ENCODE peak calls at places on chromosomes 3 and 15, in nine cellular contexts. K is fibroblast of lung; R is iPS DF 6.9; H is CD8-positive, alpha-beta T cell; W is tibial artery; O is neural progenitor cell; Z is adrenal gland; V is H9; C is heart right ventricle. U is an unnamed sample.

GRCh38 chr15:62138124-62138523 is 27.0 kb downstream of the C2CD4B start:
- DNase-seq in O (no peak), K (peak; percentile 73), W (no peak), C (no peak), R (no peak), V (no peak), H (no peak), Z (no peak), U (no peak)

GRCh38 chr3:113829576-113830354 is 8.8 kb upstream of the GRAMD1C start:
- DNase-seq in W (no peak), C (no peak), O (no peak), Z (no peak), V (no peak), H (no peak), R (no peak), K (peak; percentile 75), U (no peak)

GRCh38 chr3:101123084-101123483 is 129.9 kb upstream of the ABI3BP start:
- DNase-seq in O (no peak), Z (no peak), V (no peak), R (no peak), H (no peak), C (no peak), K (no peak), W (no peak), U (no peak)

GRCh38 chr3:128340904-128341555 is 125.7 kb downstream of the DNAJB8 start:
- DNase-seq in V (no peak), C (no peak), W (no peak), H (no peak), O (no peak), Z (no peak), K (no peak), R (no peak), U (no peak)

GRCh38 chr3:72343078-72343477 is 505.2 kb downstream of the SHQ1 start:
- DNase-seq in W (peak; percentile 10), R (no peak), Z (no peak), V (no peak), O (no peak), K (peak; percentile 43), C (no peak), H (no peak), U (no peak)

GRCh38 chr15:100558771-100559254 is 30.1 kb upstream of the CERS3 start:
- DNase-seq in W (no peak), O (no peak), C (no peak), R (no peak), Z (no peak), V (no peak), K (no peak), H (no peak), U (no peak)

GRCh38 chr3:101119535-101119934 is 126.3 kb upstream of the ABI3BP start:
- DNase-seq in K (peak; percentile 77), Z (no peak), W (no peak), R (no peak), V (no peak), H (no peak), C (no peak), O (no peak), U (no peak)

GRCh38 chr3:171561601-171562323 is 101.6 kb upstream of the TNIK start:
- DNase-seq in H (no peak), Z (no peak), O (no peak), R (no peak), W (no peak), V (no peak), K (no peak), C (no peak), U (no peak)

GRCh38 chr3:128316456-128316855 is 150.2 kb downstream of the DNAJB8 start:
- DNase-seq in W (no peak), O (no peak), R (no peak), K (no peak), H (peak; percentile 69), V (peak; percentile 17), Z (no peak), C (no peak), U (peak; percentile 10)

GRCh38 chr3:36380171-36381031 is at the start of gene STAC:
- DNase-seq in V (peak; percentile 70), Z (peak; percentile 25), R (no peak), W (peak; percentile 68), K (no peak), C (no peak), H (no peak), O (peak; percentile 85), U (no peak)

GRCh38 chr15:38674440-38674839 is 109.8 kb upstream of the RASGRP1 start:
- DNase-seq in H (no peak), C (no peak), R (no peak), V (no peak), W (no peak), Z (no peak), K (no peak), O (no peak), U (no peak)

GRCh38 chr15:74817370-74817737 is 4.7 kb downstream of the LMAN1L start:
- DNase-seq in W (no peak), O (peak; percentile 33), R (no peak), V (peak; percentile 67), C (peak; percentile 47), H (no peak), K (no peak), Z (peak; percentile 95), U (peak; percentile 65)

GRCh38 chr3:45210308-45211038 is 15.6 kb downstream of the TMEM158 start:
- DNase-seq in O (peak; percentile 87), K (peak; percentile 84), W (peak; percentile 83), V (peak; percentile 90), H (peak; percentile 85), Z (peak; percentile 90), C (peak; percentile 75), R (no peak), U (peak; percentile 82)

GRCh38 chr15:30073915-30074314 is 8.8 kb upstream of the GOLGA8J start:
- DNase-seq in W (no peak), R (no peak), K (no peak), V (no peak), H (no peak), C (no peak), O (no peak), Z (no peak), U (no peak)

DNA sequence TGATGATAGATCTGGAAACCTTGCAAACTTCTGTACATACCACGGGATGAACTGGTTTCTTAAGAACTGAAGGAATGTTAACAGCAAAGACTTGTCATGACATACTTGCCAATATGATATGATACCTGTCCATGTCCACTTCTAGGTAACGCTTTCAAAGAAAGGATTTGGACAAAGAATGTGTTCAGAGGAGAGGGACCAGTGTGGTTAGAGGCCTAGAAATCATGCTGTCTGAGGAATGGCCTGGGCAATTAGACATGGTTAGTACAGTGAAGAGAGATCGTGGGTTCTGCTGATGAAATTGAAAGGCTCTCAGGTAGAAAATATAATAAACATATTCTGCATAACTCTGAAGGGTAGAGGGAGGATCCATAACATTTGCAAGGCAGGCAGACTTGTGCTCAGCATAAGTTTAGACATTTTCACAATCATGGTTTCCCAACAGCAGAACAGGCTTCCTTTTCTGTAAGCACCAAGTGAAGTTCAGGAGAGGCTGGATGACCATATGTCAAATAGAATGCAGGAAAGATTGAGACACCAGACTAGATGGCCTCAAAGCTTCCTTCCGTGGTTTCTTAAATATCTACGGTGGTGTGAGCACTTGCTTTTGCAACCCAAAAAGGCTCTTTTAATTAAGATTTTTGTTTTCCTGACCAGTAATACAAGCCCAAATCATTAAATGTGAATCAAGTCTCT is 39.9 kb downstream of the TGFBR2 start:
- DNase-seq in Z (no peak), H (no peak), W (no peak), V (no peak), C (no peak), O (no peak), K (peak; percentile 39), R (no peak), U (no peak)
- H3K4me1 ChIP-seq in Z (peaks cover 39% of the 10 kb centered on the region), H (peaks cover 99% of the 10 kb centered on the region), W (peaks cover 42% of the 10 kb centered on the region), V (peaks cover 7% of the 10 kb centered on the region), C (peaks cover 98% of the 10 kb centered on the region), O (peaks cover 10% of the 10 kb centered on the region), K (peaks cover 15% of the 10 kb centered on the region), R (no peaks in the 10 kb centered on the region), U (peaks cover 5% of the 10 kb centered on the region)

DNA sequence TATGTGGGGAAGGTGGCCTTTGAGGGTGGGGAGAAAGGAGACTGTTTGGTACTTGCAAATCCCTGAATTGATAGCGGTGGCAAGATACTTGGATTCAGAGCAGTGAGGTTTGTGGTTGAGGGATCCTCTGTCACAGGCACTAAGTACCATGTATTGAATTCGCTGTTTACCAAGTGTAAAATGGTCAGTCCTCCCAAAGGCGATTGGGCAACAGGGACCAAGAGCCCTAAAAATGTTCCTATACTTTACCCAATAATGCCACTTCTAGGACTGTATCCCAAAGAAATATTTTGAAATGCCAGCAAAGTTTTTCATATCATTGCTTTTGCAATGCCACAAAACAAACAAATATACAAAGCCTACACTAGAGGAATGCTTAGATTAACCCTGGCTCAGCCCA is 43.4 kb upstream of the MRPS22 start:
- DNase-seq in H (no peak), K (no peak), C (no peak), W (no peak), Z (no peak), R (no peak), O (no peak), V (no peak), U (no peak)
- H3K4me1 ChIP-seq in H (no peaks in the 10 kb centered on the region), K (peaks cover 25% of the 10 kb centered on the region), C (peaks cover 4% of the 10 kb centered on the region), W (no peaks in the 10 kb centered on the region), Z (peaks cover 1% of the 10 kb centered on the region), R (no peaks in the 10 kb centered on the region), O (no peaks in the 10 kb centered on the region), V (no peaks in the 10 kb centered on the region), U (no peaks in the 10 kb centered on the region)

GRCh38 chr3:51024121-51024520 is 349.4 kb downstream of the DOCK3 start:
- DNase-seq in R (no peak), H (no peak), O (no peak), V (no peak), Z (no peak), C (no peak), W (no peak), K (peak; percentile 1), U (no peak)
- H3K4me1 ChIP-seq in R (peaks cover 2% of the 10 kb centered on the region), H (peaks cover 44% of the 10 kb centered on the region), O (no peaks in the 10 kb centered on the region), V (no peaks in the 10 kb centered on the region), Z (no peaks in the 10 kb centered on the region), C (no peaks in the 10 kb centered on the region), W (no peaks in the 10 kb centered on the region), K (no peaks in the 10 kb centered on the region), U (no peaks in the 10 kb centered on the region)

DNA sequence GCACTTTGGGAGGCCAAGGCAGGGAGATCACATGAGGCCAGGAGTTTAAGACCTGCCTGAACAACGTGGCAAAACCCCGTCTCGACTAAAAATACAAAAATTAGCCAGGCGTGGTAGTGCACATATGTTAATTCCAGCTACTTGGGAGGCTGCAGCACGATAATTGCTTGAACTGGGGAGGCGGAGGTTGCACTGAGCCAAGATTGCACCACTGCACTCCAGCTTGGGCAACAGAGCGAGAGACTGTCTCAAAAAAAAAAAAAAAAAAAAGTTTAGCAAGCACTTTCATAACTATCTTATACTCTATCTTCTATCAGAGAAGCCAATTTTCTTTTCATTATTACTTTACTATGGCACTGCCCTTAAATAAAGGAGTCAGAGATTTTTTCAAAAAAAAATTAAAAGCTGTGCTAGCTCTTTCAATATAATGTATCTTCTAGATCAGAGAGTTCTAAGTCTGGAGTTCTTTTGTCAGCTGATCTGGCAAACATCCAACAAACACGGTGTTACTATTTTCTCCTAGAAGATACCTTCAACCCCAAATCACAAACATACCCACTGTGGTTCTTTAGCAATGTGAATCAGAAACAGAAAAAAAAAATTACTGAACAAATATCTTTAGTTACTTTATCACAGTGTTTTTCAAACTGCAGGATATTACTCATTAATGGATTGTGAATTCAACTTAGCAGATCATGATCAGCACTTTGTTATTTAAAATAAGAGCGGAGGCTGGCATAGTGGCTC is 3.0 kb downstream of the ZNF770 start:
- DNase-seq in R (no peak), W (no peak), O (no peak), K (peak; percentile 28), V (no peak), H (no peak), Z (peak; percentile 45), C (no peak), U (no peak)
- H3K4me1 ChIP-seq in R (no peaks in the 10 kb centered on the region), W (peaks cover 20% of the 10 kb centered on the region), O (peaks cover 10% of the 10 kb centered on the region), K (peaks cover 2% of the 10 kb centered on the region), V (peaks cover 2% of the 10 kb centered on the region), H (peaks cover 24% of the 10 kb centered on the region), Z (peaks cover 21% of the 10 kb centered on the region), C (peaks cover 48% of the 10 kb centered on the region), U (no peaks in the 10 kb centered on the region)

GRCh38 chr15:91469627-91470567 is 369.8 kb downstream of the SV2B start:
- DNase-seq in C (no peak), H (peak; percentile 75), O (no peak), K (no peak), V (no peak), R (no peak), Z (no peak), W (no peak), U (no peak)
- H3K4me1 ChIP-seq in C (peaks cover 9% of the 10 kb centered on the region), H (peaks cover 53% of the 10 kb centered on the region), O (peaks cover 8% of the 10 kb centered on the region), K (no peaks in the 10 kb centered on the region), V (no peaks in the 10 kb centered on the region), R (peaks cover 1% of the 10 kb centered on the region), Z (no peaks in the 10 kb centered on the region), W (no peaks in the 10 kb centered on the region), U (no peaks in the 10 kb centered on the region)

U was measured in breast epithelium.